ENCODE peak calls at places on chromosomes 3 and 15, in four cellular contexts. H, V, B and F are unnamed samples.

GRCh38 chr15:68045289-68046265 is 8.5 kb upstream of the PIAS1 start:
- DNase-seq in H (no peak), B (no peak), V (no peak), F (no peak)

GRCh38 chr15:91535856-91536500 is 317.5 kb upstream of the SLCO3A1 start:
- DNase-seq in B (no peak), H (no peak), V (no peak), F (no peak)

GRCh38 chr3:129312021-129312639 is 33.5 kb downstream of the HMCES start:
- DNase-seq in V (no peak), B (no peak), H (no peak), F (no peak)

GRCh38 chr15:74136584-74137543 is 6.5 kb downstream of the ISLR2 start:
- DNase-seq in V (no peak), H (no peak), B (no peak), F (no peak)

GRCh38 chr3:17091895-17092294 is 207.1 kb downstream of the PLCL2 start:
- DNase-seq in V (no peak), H (no peak), B (no peak), F (no peak)

GRCh38 chr3:188948658-188949400 is 222.9 kb upstream of the TPRG1 start:
- DNase-seq in V (no peak), B (peak; percentile 84), H (no peak), F (no peak)

GRCh38 chr3:130967281-130967680 is 59.3 kb downstream of the ASTE1 start:
- DNase-seq in V (no peak), H (no peak), B (no peak), F (no peak)

GRCh38 chr3:188573286-188573928 is 419.4 kb downstream of the LPP start:
- DNase-seq in V (no peak), B (no peak), H (no peak), F (no peak)

GRCh38 chr15:85312925-85313324 is 67.5 kb upstream of the AKAP13 start:
- DNase-seq in V (no peak), B (no peak), H (no peak), F (no peak)

GRCh38 chr3:188649521-188649920 is 495.6 kb downstream of the LPP start:
- DNase-seq in B (no peak), H (no peak), V (no peak), F (no peak)

GRCh38 chr3:135752851-135753250 is 212.7 kb upstream of the PPP2R3A start:
- DNase-seq in B (no peak), H (no peak), V (no peak), F (no peak)

GRCh38 chr15:61871926-61872522 is 188.2 kb downstream of the VPS13C start:
- DNase-seq in B (no peak), V (no peak), H (no peak), F (no peak)

GRCh38 chr3:115688408-115688807 is 65.1 kb downstream of the GAP43 start:
- DNase-seq in H (no peak), B (no peak), V (no peak), F (no peak)

GRCh38 chr15:78195735-78196201 is 38.6 kb downstream of the ACSBG1 start:
- DNase-seq in V (peak; percentile 48), H (no peak), B (no peak), F (peak; percentile 65)

GRCh38 chr3:54069961-54070360 is 52.4 kb upstream of the CACNA2D3 start:
- DNase-seq in B (no peak), V (no peak), H (no peak), F (no peak)

GRCh38 chr3:79263423-79263822 is 504.4 kb downstream of the ROBO1 start:
- DNase-seq in V (no peak), H (no peak), B (no peak), F (no peak)

GRCh38 chr15:63461230-63461629 is 43.2 kb upstream of the USP3 start:
- DNase-seq in H (no peak), V (no peak), B (no peak), F (no peak)

GRCh38 chr15:46682969-46683791 is 1034.1 kb upstream of the SEMA6D start:
- DNase-seq in B (no peak), H (no peak), V (no peak), F (no peak)

GRCh38 chr3:100852882-100853281 is 140.3 kb downstream of the ABI3BP start:
- DNase-seq in H (no peak), B (no peak), V (no peak), F (no peak)

GRCh38 chr3:107346559-107346958 is 30.7 kb upstream of the CCDC54 start:
- DNase-seq in H (no peak), V (no peak), B (no peak), F (no peak)

GRCh38 chr3:97421565-97421964 is 343.0 kb upstream of the ARL6 start:
- DNase-seq in H (no peak), B (no peak), V (no peak), F (no peak)

GRCh38 chr3:59759298-59760169 is 709.7 kb upstream of the CFAP20DC start:
- DNase-seq in H (no peak), V (no peak), B (no peak), F (no peak)

GRCh38 chr15:71755092-71755491 is 55.3 kb upstream of the NR2E3 start:
- DNase-seq in H (no peak), B (no peak), V (no peak), F (no peak)

GRCh38 chr15:36844453-36845094 is 255.8 kb downstream of the MEIS2 start:
- DNase-seq in B (peak; percentile 61), H (no peak), V (no peak), F (no peak)

GRCh38 chr3:98722389-98722788 is 40.8 kb upstream of the ST3GAL6 start:
- DNase-seq in B (no peak), V (no peak), H (no peak), F (no peak)
- TF ChIP-seq POLR2AphosphoS5 in B (no peak), V (no peak), H (no peak), F (no peak)

GRCh38 chr3:4977889-4978258 is 1.4 kb upstream of the BHLHE40 start:
- DNase-seq in B (no peak), H (no peak), V (no peak), F (no peak)
- TF ChIP-seq POLR2A in B (no peak), H (no peak), V (no peak), F (peak; percentile 20)

GRCh38 chr3:197155039-197155438 is 125.4 kb upstream of the MELTF start:
- DNase-seq in H (no peak), B (no peak), V (no peak), F (no peak)

GRCh38 chr3:197149528-197149927 is 119.9 kb upstream of the MELTF start:
- DNase-seq in V (no peak), H (no peak), B (no peak), F (no peak)

GRCh38 chr3:197151562-197151961 is 121.9 kb upstream of the MELTF start:
- DNase-seq in V (no peak), B (no peak), H (no peak), F (no peak)
- TF ChIP-seq POLR2AphosphoS5 in V (no peak), B (no peak), H (no peak), F (no peak)

DNA sequence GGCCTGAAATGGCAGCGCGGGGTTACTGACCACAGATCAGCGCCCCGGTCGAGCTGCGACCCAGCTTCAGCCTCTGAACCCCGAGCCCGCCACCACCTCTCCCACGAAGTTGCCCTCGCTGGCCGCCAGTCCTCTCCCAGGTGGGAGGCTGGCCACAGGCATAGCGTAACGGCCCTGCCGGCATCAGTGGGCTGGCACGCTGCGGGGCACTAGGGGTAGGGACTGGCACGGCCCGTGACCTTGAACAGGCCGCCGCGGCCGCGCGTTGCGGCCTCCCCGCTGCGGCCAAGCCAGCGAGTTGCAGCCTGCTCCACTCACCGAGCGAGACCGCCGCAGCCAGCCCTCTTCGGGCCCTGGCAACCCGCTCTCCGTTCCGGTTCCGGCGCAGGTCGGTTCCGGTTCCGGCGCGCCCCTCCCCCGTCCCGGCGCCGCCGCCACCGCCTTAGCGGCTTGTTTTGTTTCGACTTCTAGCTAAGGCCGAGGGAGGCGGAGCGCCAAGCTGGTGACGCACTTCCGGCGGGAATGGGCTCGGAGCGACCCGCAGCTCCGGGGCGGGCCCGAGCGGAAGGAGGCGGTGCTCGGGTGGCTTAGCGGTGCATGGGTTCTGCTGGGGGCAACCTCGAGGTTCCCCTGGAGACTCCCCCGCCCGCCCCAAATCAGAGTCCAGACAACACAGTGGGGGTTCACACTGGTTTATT is at the start of gene USP19:
- DNase-seq in B (peak; percentile 98), H (peak; percentile 92), V (peak; percentile 97), F (peak; percentile 99)
- TF ChIP-seq POLR2A in B (peak; percentile 79), H (peak; percentile 73), V (peak; percentile 77), F (peak; percentile 92)

DNA sequence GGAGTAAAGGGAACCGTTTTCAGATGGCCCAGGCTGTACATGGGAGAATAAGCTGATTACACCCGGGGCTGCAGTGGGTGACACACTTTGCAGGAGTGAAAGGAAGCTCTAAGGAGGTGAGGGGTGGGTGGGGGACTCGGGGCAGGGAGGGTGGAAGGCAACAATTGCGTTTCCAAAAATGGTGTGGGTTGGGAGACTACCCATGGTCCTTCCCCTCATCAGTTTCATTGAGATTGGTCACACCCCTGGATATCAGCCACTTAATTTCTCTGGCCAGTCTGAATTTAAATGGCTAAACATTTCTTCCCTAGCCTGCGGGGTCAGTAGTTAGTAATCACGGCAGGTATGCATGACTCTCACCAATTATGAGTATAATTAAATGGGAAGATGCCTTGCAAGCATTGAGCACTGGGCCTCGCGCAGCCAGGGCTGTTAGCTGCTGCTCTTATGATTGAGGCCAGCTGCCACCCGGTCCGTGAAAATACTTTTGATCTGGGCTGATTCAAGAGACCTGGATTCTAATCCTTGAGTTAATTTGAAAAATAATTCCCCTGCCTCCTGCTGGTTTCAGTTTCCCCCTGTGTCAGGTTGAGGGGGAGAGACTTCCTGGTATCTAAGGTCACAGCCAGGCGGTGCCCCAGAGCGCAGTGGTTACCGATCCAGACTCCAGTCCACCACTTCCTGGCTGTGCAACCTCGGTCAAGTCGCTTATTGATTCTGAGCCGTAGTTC is 23.3 kb downstream of the SLC6A6 start:
- DNase-seq in V (no peak), H (no peak), B (no peak), F (no peak)
- TF ChIP-seq POLR2AphosphoS5 in V (no peak), H (no peak), B (no peak), F (no peak)